ENCODE peak calls at places on chromosomes 12 and 14, in four cellular contexts. H is GM04504; Z is stimulated activated CD4-positive, alpha-beta T cell treated with anti-CD3 and anti-CD28 coated beads, Interleukin-15, amount 100 ng/mL, for 1 hour; Y is GM12865. D is an unnamed sample.
A peak's percentile ranks its signal among the peaks of the same experiment; 100 is the strongest.

GRCh38 chr14:69876848-69877306 is 2.3 kb upstream of the SMOC1 start:
- DNase-seq in H (no peak), Z (no peak), Y (no peak), D (no peak)

GRCh38 chr12:102481705-102482104 is 1.3 kb upstream of the IGF1 start:
- DNase-seq in H (no peak), Z (no peak), Y (no peak), D (no peak)

GRCh38 chr12:24360057-24360456 is 410.6 kb upstream of the SOX5 start:
- DNase-seq in H (no peak), Z (no peak), Y (no peak), D (peak; percentile 1)

GRCh38 chr14:47277703-47278102 is 397.7 kb downstream of the MDGA2 start:
- DNase-seq in H (no peak), Z (no peak), Y (no peak), D (peak; percentile 3)

GRCh38 chr14:74140374-74140850 is 55.7 kb downstream of the LIN52 start:
- DNase-seq in H (no peak), Z (no peak), Y (peak; percentile 15), D (no peak)

GRCh38 chr12:93784339-93785086 is 107.3 kb downstream of the CRADD start:
- DNase-seq in H (no peak), Z (no peak), Y (no peak), D (no peak)

GRCh38 chr12:74043343-74043742 is 494.3 kb upstream of the ATXN7L3B start:
- DNase-seq in H (no peak), Z (no peak), Y (no peak), D (no peak)

GRCh38 chr12:50083301-50083700 is 1.8 kb upstream of the SMARCD1 start:
- DNase-seq in H (no peak), Z (no peak), Y (no peak), D (no peak)

GRCh38 chr12:120640840-120641833 is 711 bp downstream of the CABP1 start:
- DNase-seq in H (peak; percentile 14), Z (peak; percentile 30), Y (peak; percentile 50), D (peak; percentile 22)

GRCh38 chr14:42869681-42870080 is 1263.0 kb downstream of the LRFN5 start:
- DNase-seq in H (no peak), Z (no peak), Y (no peak), D (no peak)

GRCh38 chr14:89264196-89264800 is 152.7 kb downstream of the FOXN3 start:
- DNase-seq in H (no peak), Z (no peak), Y (peak; percentile 12), D (no peak)

GRCh38 chr14:32201196-32201815 is 539 bp upstream of the RNU6-7 start:
- DNase-seq in H (no peak), Z (peak; percentile 62), Y (peak; percentile 91), D (no peak)

GRCh38 chr12:107992870-107993451 is 136.1 kb upstream of the WSCD2 start:
- DNase-seq in H (peak; percentile 4), Z (no peak), Y (peak; percentile 59), D (peak; percentile 54)

GRCh38 chr14:88437659-88438058 is 52.2 kb downstream of the SPATA7 start:
- DNase-seq in H (no peak), Z (no peak), Y (no peak), D (no peak)

D was measured in MV-4-11.